ENCODE peak calls at places on chromosomes 12 and 14, in four cellular contexts. D is HCT116; K is activated naive CD4-positive, alpha-beta T cell; P is NCI-H524 treated with DMSO at 0.1 percent for 48 hours. R is an unnamed sample.

GRCh38 chr12:22858849-22859569 is 234.0 kb downstream of the ETNK1 start:
- DNase-seq in D (no peak), K (no peak), P (no peak), R (no peak)

GRCh38 chr12:19419086-19419485 is 20.2 kb upstream of the AEBP2 start:
- DNase-seq in D (no peak), K (no peak), P (no peak), R (no peak)

GRCh38 chr12:40650038-40650704 is 42.1 kb upstream of the CNTN1 start:
- DNase-seq in D (no peak), K (no peak), P (no peak), R (no peak)

GRCh38 chr12:79183003-79183402 is 318.4 kb downstream of the SYT1 start:
- DNase-seq in D (no peak), K (no peak), P (no peak), R (no peak)

GRCh38 chr14:49992901-49993335 is 100.0 kb downstream of the ARF6 start:
- DNase-seq in D (no peak), K (no peak), P (no peak), R (no peak)

GRCh38 chr12:57152408-57153038 is 5.1 kb upstream of the LRP1-AS start:
- DNase-seq in D (no peak), K (no peak), P (no peak), R (no peak)

GRCh38 chr12:124754949-124755800 is 108.5 kb downstream of the SCARB1 start:
- DNase-seq in D (no peak), K (no peak), P (peak), R (peak)

GRCh38 chr14:73887704-73888459 is 1.2 kb downstream of the ZNF410 start:
- DNase-seq in D (no peak), K (no peak), P (no peak), R (no peak)

GRCh38 chr14:30547388-30548048 is 11.4 kb upstream of the G2E3 start:
- DNase-seq in D (no peak), K (no peak), P (no peak), R (no peak)

GRCh38 chr12:96371138-96371786 is 29.0 kb downstream of the CDK17 start:
- DNase-seq in D (no peak), K (no peak), P (no peak), R (no peak)

GRCh38 chr12:77122236-77122635 is 56.9 kb upstream of the E2F7 start:
- DNase-seq in D (peak), K (no peak), P (no peak), R (no peak)

GRCh38 chr12:67681145-67681778 is 32.7 kb downstream of the DYRK2 start:
- DNase-seq in D (no peak), K (no peak), P (no peak), R (no peak)

GRCh38 chr12:6697584-6698351 is 2.8 kb downstream of the PIANP start:
- DNase-seq in D (peak), K (no peak), P (no peak), R (no peak)

GRCh38 chr12:124568431-124569374 is 1.3 kb upstream of the NCOR2 start:
- DNase-seq in D (no peak), K (no peak), P (peak), R (no peak)

GRCh38 chr14:56490379-56490778 is 89.2 kb upstream of the TMEM260 start:
- DNase-seq in D (peak), K (no peak), P (peak), R (no peak)

GRCh38 chr12:126667340-126667739 is 1599.6 kb upstream of the TMEM132C start:
- DNase-seq in D (no peak), K (no peak), P (no peak), R (no peak)

GRCh38 chr12:111368291-111368683 is 608 bp downstream of the PHETA1 start:
- DNase-seq in D (no peak), K (no peak), P (no peak), R (no peak)

GRCh38 chr12:32446306-32447119 is 47.2 kb downstream of the FGD4 start:
- DNase-seq in D (no peak), K (no peak), P (no peak), R (no peak)

GRCh38 chr14:91835197-91835919 is 32.0 kb downstream of the TC2N start:
- DNase-seq in D (no peak), K (no peak), P (no peak), R (no peak)

GRCh38 chr14:39015360-39015961 is 87.6 kb downstream of the SEC23A start:
- DNase-seq in D (peak), K (no peak), P (peak), R (no peak)

GRCh38 chr14:25607095-25607657 is 557.2 kb upstream of the STXBP6 start:
- DNase-seq in D (no peak), K (no peak), P (no peak), R (no peak)

GRCh38 chr12:4809013-4809448 is 88.8 kb downstream of the GALNT8 start:
- DNase-seq in D (no peak), K (no peak), P (no peak), R (peak)

GRCh38 chr12:53123578-53124351 is 20.5 kb downstream of the SOAT2 start:
- DNase-seq in D (no peak), K (no peak), P (no peak), R (no peak)

GRCh38 chr12:97575792-97576191 is 113.2 kb downstream of the RMST start:
- DNase-seq in D (no peak), K (no peak), P (no peak), R (no peak)

GRCh38 chr12:62581288-62582064 is 114.8 kb downstream of the MON2 start:
- DNase-seq in D (peak), K (no peak), P (no peak), R (no peak)

GRCh38 chr12:119384340-119384739 is 49.8 kb downstream of the CCDC60 start:
- DNase-seq in D (no peak), K (no peak), P (no peak), R (no peak)

GRCh38 chr12:57719777-57720605 is 18.6 kb downstream of the AGAP2 start:
- DNase-seq in D (no peak), K (no peak), P (no peak), R (no peak)

GRCh38 chr12:5166976-5167375 is 123.3 kb downstream of the KCNA5 start:
- DNase-seq in D (no peak), K (no peak), P (no peak), R (no peak)

GRCh38 chr12:28883406-28883997 is 265.6 kb upstream of the FAR2 start:
- DNase-seq in D (no peak), K (no peak), P (no peak), R (no peak)

GRCh38 chr12:10623131-10623530 is 9.7 kb upstream of the MAGOHB start:
- DNase-seq in D (no peak), K (no peak), P (no peak), R (no peak)

GRCh38 chr14:31568151-31568550 is 6.9 kb downstream of the NUBPL start:
- DNase-seq in D (no peak), K (no peak), P (no peak), R (no peak)

GRCh38 chr12:81141220-81141619 is 63.3 kb downstream of the ACSS3 start:
- DNase-seq in D (no peak), K (no peak), P (no peak), R (no peak)

GRCh38 chr12:112408621-112409020 is 784 bp downstream of the RPL6 start:
- DNase-seq in D (no peak), K (no peak), P (no peak), R (no peak)

GRCh38 chr12:15001733-15002471 is 29.1 kb downstream of the PDE6H start:
- DNase-seq in D (no peak), K (no peak), P (peak), R (no peak)

GRCh38 chr12:90106568-90106967 is 397.9 kb upstream of the ATP2B1 start:
- DNase-seq in D (no peak), K (no peak), P (no peak), R (no peak)

GRCh38 chr12:53096089-53096741 is 1.3 kb upstream of the IGFBP6 start:
- DNase-seq in D (no peak), K (no peak), P (no peak), R (peak)

R was measured in D721Med.